ENCODE peak calls at places on chromosomes 2 and 18, in nine cellular contexts. I is adrenal gland, A is ovary, F is heart left ventricle, G is breast epithelium, R is uterus, E is body of pancreas, X is vagina, J is testis. L is an unnamed sample.
A peak's percentile ranks its signal among the peaks of the same experiment; 100 is the strongest.

GRCh38 chr2:59959944-59960343 is 593.5 kb downstream of the BCL11A start:
- DNase-seq in E (no peak), A (no peak), G (no peak), F (no peak), I (no peak), R (no peak), X (no peak), J (no peak), L (no peak)

GRCh38 chr18:73777356-73778051 is 370.1 kb downstream of the FBXO15 start:
- DNase-seq in X (no peak), G (no peak), A (no peak), F (no peak), R (no peak), I (no peak), J (no peak), E (no peak), L (no peak)

GRCh38 chr2:96264656-96265348 is 995 bp downstream of the TMEM127 start:
- DNase-seq in F (no peak), E (no peak), X (no peak), R (no peak), I (peak; percentile 32), J (peak; percentile 39), A (no peak), G (no peak), L (peak; percentile 62)

GRCh38 chr18:79779021-79779699 is 18.6 kb upstream of the KCNG2 start:
- DNase-seq in A (no peak), G (peak; percentile 38), F (no peak), I (no peak), J (no peak), R (no peak), E (no peak), X (no peak), L (peak; percentile 24)

GRCh38 chr2:75053484-75054112 is 95.2 kb downstream of the POLE4 start:
- DNase-seq in R (no peak), I (no peak), E (peak; percentile 27), F (no peak), J (peak; percentile 43), A (peak; percentile 21), X (no peak), G (no peak), L (peak; percentile 49)

GRCh38 chr2:6913415-6914157 is 3.6 kb upstream of the RNF144A start:
- DNase-seq in I (no peak), R (no peak), E (no peak), X (no peak), G (no peak), A (no peak), F (no peak), J (no peak), L (no peak)

GRCh38 chr2:128784626-128785306 is 466.1 kb upstream of the HS6ST1 start:
- DNase-seq in J (no peak), G (no peak), I (no peak), X (peak; percentile 55), A (no peak), F (no peak), R (no peak), E (no peak), L (no peak)

GRCh38 chr2:55364189-55365055 is 55.2 kb downstream of the CCDC88A start:
- DNase-seq in R (peak; percentile 38), E (peak; percentile 83), G (no peak), A (peak; percentile 69), I (peak; percentile 72), J (peak; percentile 60), X (no peak), F (no peak), L (no peak)

GRCh38 chr18:67300498-67300897 is 216.0 kb downstream of the DSEL start:
- DNase-seq in R (no peak), E (no peak), X (no peak), F (no peak), A (no peak), I (no peak), J (no peak), G (no peak), L (no peak)

GRCh38 chr2:139990646-139991335 is 1210.6 kb upstream of the NXPH2 start:
- DNase-seq in F (no peak), G (no peak), I (no peak), X (no peak), J (no peak), A (no peak), E (no peak), R (no peak), L (no peak)

GRCh38 chr2:71675296-71675695 is 221.9 kb downstream of the DYSF start:
- DNase-seq in E (peak; percentile 43), G (no peak), R (no peak), J (peak; percentile 6), A (peak; percentile 6), I (no peak), F (peak; percentile 16), X (peak; percentile 87), L (no peak)

GRCh38 chr2:28359222-28360065 is 33.2 kb upstream of the FOSL2 start:
- DNase-seq in E (peak; percentile 68), I (no peak), X (no peak), J (peak; percentile 44), G (no peak), R (no peak), A (no peak), F (no peak), L (peak; percentile 89)

GRCh38 chr2:234841321-234842015 is 110.3 kb upstream of the SH3BP4 start:
- DNase-seq in F (no peak), X (no peak), R (no peak), E (no peak), A (no peak), I (no peak), J (no peak), G (no peak), L (no peak)

GRCh38 chr2:172285010-172285621 is 142.3 kb upstream of the ITGA6 start:
- DNase-seq in F (peak; percentile 52), I (no peak), J (no peak), G (no peak), A (no peak), R (no peak), E (peak; percentile 24), X (no peak), L (no peak)

GRCh38 chr18:21910906-21911305 is 170.3 kb downstream of the MIB1 start:
- DNase-seq in R (no peak), I (no peak), A (no peak), E (no peak), F (no peak), G (no peak), J (no peak), X (no peak), L (no peak)

DNA sequence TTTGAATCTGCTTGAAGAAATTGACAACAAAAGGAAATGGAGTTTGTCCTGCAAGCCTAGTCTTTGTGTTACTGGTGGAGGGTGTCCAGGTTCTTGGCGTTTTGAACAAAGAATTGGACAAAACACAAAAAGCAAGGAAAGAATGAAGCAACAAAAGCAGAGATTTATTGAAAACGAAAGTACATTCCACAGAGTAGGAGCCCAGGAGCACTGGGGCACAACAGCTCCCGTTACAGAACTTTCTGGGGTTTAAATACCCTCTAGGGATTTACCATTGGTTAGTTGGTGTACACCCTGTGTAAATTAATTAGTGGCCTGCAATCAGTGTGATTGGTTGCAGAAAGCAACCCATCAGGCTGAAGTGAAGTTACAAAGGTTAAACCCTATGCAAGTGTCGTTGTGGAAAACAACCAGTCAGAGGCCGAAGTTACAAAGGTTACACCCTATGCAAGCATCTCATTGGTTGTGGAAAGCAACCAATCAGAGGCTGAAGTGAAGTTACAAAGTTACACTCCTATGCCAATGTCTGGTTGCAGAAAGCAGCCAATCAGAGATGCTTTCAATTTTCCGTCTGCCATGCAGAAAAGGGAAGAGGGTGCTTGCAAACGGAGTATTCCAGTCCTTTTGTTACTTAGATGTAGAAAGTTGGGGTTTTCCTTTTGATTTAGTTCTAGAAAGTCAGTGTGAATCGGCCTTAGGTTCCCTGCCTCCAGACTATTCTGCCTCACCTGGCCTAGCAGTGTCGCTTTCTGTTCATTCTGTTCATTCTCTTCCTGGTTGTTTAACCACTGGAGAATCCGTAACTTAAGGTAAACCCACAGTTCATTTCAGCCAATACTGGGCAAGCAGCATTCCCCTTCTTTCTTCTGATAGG is 47.6 kb upstream of the PTH2R start:
- DNase-seq in X (no peak), F (no peak), R (no peak), I (no peak), J (peak; percentile 60), A (no peak), G (no peak), E (no peak), L (no peak)
- TF ChIP-seq POLR2A in X (no peak), F (no peak), R (no peak), I (no peak), J (no peak), A (no peak), G (no peak), E (peak; percentile 17), L (no peak)

GRCh38 chr2:108182489-108182888 is 57.3 kb upstream of the SULT1C3 start:
- DNase-seq in A (no peak), F (no peak), E (no peak), J (peak; percentile 45), I (no peak), G (no peak), X (no peak), R (no peak), L (no peak)

GRCh38 chr2:108189316-108189715 is 50.5 kb upstream of the SULT1C3 start:
- DNase-seq in I (no peak), X (no peak), A (no peak), R (no peak), E (no peak), F (no peak), G (no peak), J (no peak), L (no peak)

GRCh38 chr2:108184421-108184820 is 55.3 kb upstream of the SULT1C3 start:
- DNase-seq in F (no peak), E (no peak), R (no peak), J (no peak), I (no peak), X (no peak), G (no peak), A (no peak), L (peak; percentile 48)
- H3K27ac ChIP-seq in F (no peak overlapping the region), E (no peak overlapping the region), R (no peak overlapping the region), J (no peak overlapping the region), I (no peak overlapping the region), X (no peak overlapping the region), G (no peak overlapping the region), A (no peak overlapping the region), L (no peak overlapping the region)

DNA sequence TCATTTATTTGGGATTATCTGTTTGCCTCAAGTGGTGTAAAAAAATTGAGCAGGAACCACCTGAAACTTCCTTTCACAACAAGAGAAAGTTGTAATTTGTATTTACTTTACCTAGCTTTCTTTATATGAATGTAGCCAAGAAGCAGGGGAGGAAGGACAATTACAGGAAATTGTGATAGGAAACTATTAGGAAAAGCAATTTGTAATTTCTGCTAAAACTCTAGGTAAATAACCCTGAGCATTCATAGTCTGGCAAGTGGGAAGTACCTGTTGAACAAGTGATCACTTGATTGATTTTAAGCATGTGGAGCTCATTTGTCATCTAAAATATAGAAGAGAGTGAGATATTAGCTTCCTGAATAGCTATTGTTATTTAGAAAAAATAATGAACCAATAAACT is 5.0 kb downstream of the TFPI start:
- DNase-seq in F (no peak), I (no peak), R (no peak), G (no peak), J (no peak), E (no peak), X (no peak), A (no peak), L (no peak)
- H3K4me1 ChIP-seq in F (no peaks in the 10 kb centered on the region), I (no peaks in the 10 kb centered on the region), R (no peaks in the 10 kb centered on the region), G (no peaks in the 10 kb centered on the region), J (no peaks in the 10 kb centered on the region), E (peaks cover 58% of the 10 kb centered on the region), X (peaks cover 35% of the 10 kb centered on the region), A (no peaks in the 10 kb centered on the region), L (no peaks in the 10 kb centered on the region)

GRCh38 chr2:86225581-86225980 is 26.3 kb downstream of the MRPL35 start:
- DNase-seq in I (no peak), G (no peak), E (peak; percentile 33), A (peak; percentile 44), F (peak; percentile 90), J (no peak), R (peak; percentile 55), X (no peak), L (no peak)
- TF ChIP-seq POLR2A in I (no peak), G (no peak), E (no peak), A (no peak), F (no peak), J (no peak), R (peak; percentile 49), X (no peak), L (no peak)